ENCODE peak calls at places on chromosomes 5 and 9, in seven cellular contexts. J is fibroblast of the aortic adventitia, D is spleen, V is PC-9, F is fibroblast of mammary gland, W is left ventricle myocardium inferior, B is OCI-LY7. S is an unnamed sample.

GRCh38 chr5:56596154-56596553 is 219.2 kb upstream of the MAP3K1 start:
- DNase-seq in W (no peak), D (no peak), B (no peak), V (no peak), J (no peak), F (no peak), S (no peak)

GRCh38 chr5:170262061-170262764 is 29.4 kb downstream of the C5orf58 start:
- DNase-seq in J (no peak), W (no peak), B (no peak), F (no peak), D (no peak), V (no peak), S (no peak)

GRCh38 chr9:106417685-106418084 is 445.3 kb upstream of the ZNF462 start:
- DNase-seq in W (no peak), F (no peak), J (no peak), D (no peak), B (no peak), V (no peak), S (no peak)

GRCh38 chr9:128632066-128632465 is 24.6 kb downstream of the DYNC2I2 start:
- DNase-seq in V (no peak), D (peak; percentile 64), W (no peak), B (no peak), F (no peak), J (no peak), S (no peak)

GRCh38 chr9:129836342-129837007 is 1.2 kb downstream of the USP20 start:
- DNase-seq in V (no peak), B (peak; percentile 75), F (no peak), W (no peak), J (peak; percentile 8), D (peak; percentile 84), S (no peak)

GRCh38 chr5:159202151-159202550 is 7.2 kb downstream of the RNF145 start:
- DNase-seq in B (no peak), F (no peak), D (no peak), V (no peak), J (peak; percentile 62), W (no peak), S (no peak)

GRCh38 chr9:117160254-117160653 is 254.6 kb downstream of the ASTN2 start:
- DNase-seq in J (no peak), W (no peak), V (no peak), B (peak; percentile 6), F (no peak), D (no peak), S (no peak)

GRCh38 chr9:111094433-111095421 is 56.5 kb upstream of the LPAR1 start:
- DNase-seq in J (peak; percentile 83), D (no peak), F (peak; percentile 88), V (no peak), B (no peak), W (no peak), S (peak; percentile 69)

GRCh38 chr9:92350740-92351133 is 25.0 kb downstream of the CENPP start:
- DNase-seq in B (no peak), W (no peak), V (no peak), D (no peak), J (no peak), F (peak; percentile 8), S (no peak)

GRCh38 chr9:89669361-89669842 is 64.6 kb downstream of the GADD45G start:
- DNase-seq in F (no peak), V (no peak), W (no peak), J (no peak), B (no peak), D (no peak), S (no peak)

GRCh38 chr9:738209-738915 is 103.1 kb upstream of the DMRT1 start:
- DNase-seq in D (no peak), W (peak; percentile 71), F (peak; percentile 95), V (peak; percentile 91), B (no peak), J (peak; percentile 93), S (peak; percentile 94)

GRCh38 chr9:16705121-16705604 is 165.3 kb downstream of the BNC2 start:
- DNase-seq in D (no peak), B (no peak), J (peak; percentile 99), V (peak; percentile 88), F (peak; percentile 100), W (peak; percentile 83), S (peak; percentile 59)

GRCh38 chr5:131595088-131596033 is 39.7 kb downstream of the RAPGEF6 start:
- DNase-seq in B (no peak), J (no peak), D (no peak), W (no peak), F (no peak), V (no peak), S (no peak)

GRCh38 chr5:101643793-101644192 is 652.3 kb downstream of the SLCO4C1 start:
- DNase-seq in F (no peak), J (no peak), B (no peak), W (no peak), D (no peak), V (no peak), S (no peak)

GRCh38 chr5:143713331-143714032 is 98.5 kb upstream of the HMHB1 start:
- DNase-seq in J (peak; percentile 78), B (no peak), V (no peak), W (no peak), D (no peak), F (peak; percentile 30), S (no peak)

GRCh38 chr5:148899993-148900392 is 73.6 kb downstream of the ADRB2 start:
- DNase-seq in J (no peak), D (no peak), W (no peak), V (no peak), B (no peak), F (no peak), S (peak; percentile 85)

DNA sequence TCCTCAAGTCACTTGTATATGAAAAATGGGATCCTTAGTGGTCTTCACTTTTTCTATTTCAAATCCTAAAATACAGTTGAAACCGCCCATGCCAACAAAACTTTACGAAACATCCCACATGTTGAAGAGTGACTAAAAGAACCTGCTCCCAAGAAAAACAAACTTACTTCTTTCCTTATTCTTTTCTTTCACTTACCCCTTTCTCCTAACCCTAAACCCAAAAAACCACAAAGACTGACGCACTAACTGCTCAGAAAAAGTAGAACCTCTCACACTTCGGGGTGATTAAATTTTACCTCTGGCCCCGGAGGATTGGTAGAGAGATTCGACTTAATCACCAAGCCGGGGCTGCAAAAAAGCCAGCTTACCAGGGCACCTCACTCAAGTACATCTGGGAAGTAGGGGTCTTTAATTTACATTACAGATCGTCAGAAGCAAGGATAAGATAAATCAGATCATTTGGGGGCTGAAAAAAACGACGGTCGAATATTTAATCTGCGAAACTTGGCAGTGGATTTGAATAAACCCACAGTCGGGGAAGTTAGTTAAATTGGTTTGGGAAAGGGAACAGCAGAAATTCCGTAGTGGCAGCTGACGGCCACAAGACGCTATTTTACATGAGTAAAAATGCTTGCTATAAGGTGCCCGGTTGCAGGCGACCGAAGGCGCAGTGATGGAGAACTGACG is 1.3 kb downstream of the CDO1 start:
- DNase-seq in F (peak; percentile 59), D (no peak), V (no peak), J (peak; percentile 57), W (no peak), B (no peak), S (no peak)
- H3K4me3 ChIP-seq in F (peak overlapping the region; percentile 73), D (peak overlapping the region; percentile 55), V (no peak overlapping the region), J (peak overlapping the region; percentile 74), W (peak overlapping the region; percentile 73), B (no peak overlapping the region), S (no peak overlapping the region)

GRCh38 chr9:15248596-15248995 is 58.4 kb downstream of the TTC39B start:
- DNase-seq in W (no peak), F (no peak), V (no peak), J (no peak), B (no peak), D (no peak), S (no peak)

GRCh38 chr9:15248106-15248505 is 58.9 kb downstream of the TTC39B start:
- DNase-seq in B (no peak), W (no peak), D (no peak), J (no peak), F (no peak), V (no peak), S (no peak)

GRCh38 chr9:15253197-15253596 is 53.8 kb downstream of the TTC39B start:
- DNase-seq in J (peak; percentile 47), W (no peak), F (no peak), B (no peak), V (no peak), D (no peak), S (peak; percentile 17)

GRCh38 chr9:15249042-15249818 is 57.8 kb downstream of the TTC39B start:
- DNase-seq in J (peak; percentile 72), V (no peak), D (no peak), F (peak; percentile 79), W (no peak), B (no peak), S (no peak)

GRCh38 chr9:15250013-15250412 is 57.0 kb downstream of the TTC39B start:
- DNase-seq in B (no peak), V (no peak), F (no peak), W (no peak), D (no peak), J (no peak), S (no peak)
- H3K4me3 ChIP-seq in B (no peak overlapping the region), V (no peak overlapping the region), F (no peak overlapping the region), W (no peak overlapping the region), D (no peak overlapping the region), J (no peak overlapping the region), S (no peak overlapping the region)

GRCh38 chr5:74765201-74765600 is 1.7 kb downstream of the GFM2 start:
- DNase-seq in W (no peak), B (no peak), D (no peak), J (no peak), F (no peak), V (peak; percentile 63), S (peak; percentile 35)
- H3K4me3 ChIP-seq in W (peak overlapping the region; percentile 90), B (peak overlapping the region; percentile 19), D (no peak overlapping the region), J (no peak overlapping the region), F (no peak overlapping the region), V (peak overlapping the region; percentile 83), S (peak overlapping the region; percentile 3)

GRCh38 chr5:132776932-132777208 is 169 bp downstream of the SEPTIN8 start:
- DNase-seq in W (no peak), B (no peak), V (no peak), J (no peak), F (no peak), D (no peak), S (no peak)

GRCh38 chr5:132774896-132775295 is 2.1 kb downstream of the SEPTIN8 start:
- DNase-seq in F (no peak), D (no peak), J (peak; percentile 72), V (no peak), W (no peak), B (no peak), S (no peak)

GRCh38 chr5:132774406-132774805 is 2.6 kb downstream of the SEPTIN8 start:
- DNase-seq in V (no peak), B (no peak), W (no peak), J (no peak), D (no peak), F (no peak), S (no peak)

GRCh38 chr5:132776077-132776931 is 735 bp downstream of the SEPTIN8 start:
- DNase-seq in B (no peak), D (no peak), J (peak; percentile 47), F (no peak), W (peak; percentile 36), V (no peak), S (peak; percentile 23)

DNA sequence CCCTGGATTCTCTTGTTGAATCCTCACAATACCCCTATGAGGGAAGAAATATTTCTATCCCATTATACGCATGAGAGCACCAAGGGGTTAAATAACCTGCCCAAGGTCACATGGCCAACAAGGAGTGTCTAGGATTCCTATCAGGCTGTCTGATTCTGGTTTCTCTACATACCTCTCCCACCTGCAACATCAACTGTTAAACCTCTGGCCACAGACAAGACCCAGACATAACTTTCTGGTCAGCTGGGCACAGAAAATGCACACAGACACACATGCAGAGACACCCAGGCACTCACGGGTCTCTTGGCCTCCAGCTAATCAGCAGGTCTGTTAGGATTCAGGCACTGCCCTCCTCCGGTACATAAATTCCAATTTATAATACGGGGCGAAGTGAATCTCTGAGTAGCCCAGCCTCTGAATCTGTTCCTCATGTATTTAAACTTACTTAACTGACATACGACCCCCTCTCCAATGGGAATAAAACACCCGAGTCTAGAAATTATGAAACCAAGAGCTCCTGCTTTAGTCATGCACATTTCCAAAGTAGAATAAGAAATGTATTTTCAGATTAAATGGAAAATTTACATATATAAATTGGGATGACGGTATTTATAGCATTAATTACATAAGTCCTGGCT is 1.5 kb downstream of the SEPTIN8 start:
- DNase-seq in F (no peak), B (no peak), V (peak; percentile 62), D (no peak), J (peak; percentile 30), W (no peak), S (peak; percentile 14)
- H3K4me3 ChIP-seq in F (peak overlapping the region; percentile 76), B (no peak overlapping the region), V (peak overlapping the region; percentile 81), D (peak overlapping the region; percentile 73), J (peak overlapping the region; percentile 81), W (peak overlapping the region; percentile 95), S (peak overlapping the region; percentile 72)

S was measured in epithelial cell of esophagus.